ENCODE peak calls at places on chromosomes 7 and 10, in nine cellular contexts. J, K, X, I, S, W, Y, O and C are unnamed samples.

GRCh38 chr7:148575640-148576411 is 14.7 kb upstream of the C7orf33 start:
- DNase-seq in J (peak; percentile 21), K (peak; percentile 75), X (peak; percentile 84), I (peak; percentile 39), S (peak; percentile 67), W (peak; percentile 41), Y (peak; percentile 88), O (peak; percentile 22), C (peak; percentile 41)

GRCh38 chr10:104694074-104694473 is 53.0 kb downstream of the SORCS3 start:
- DNase-seq in J (no peak), K (no peak), X (no peak), I (no peak), S (no peak), W (no peak), Y (no peak), O (no peak), C (no peak)

GRCh38 chr10:132045324-132045723 is 20.4 kb upstream of the JAKMIP3 start:
- DNase-seq in J (no peak), K (no peak), X (no peak), I (no peak), S (no peak), W (no peak), Y (no peak), O (no peak), C (no peak)

GRCh38 chr10:130443236-130443635 is 307.0 kb downstream of the GLRX3 start:
- DNase-seq in J (no peak), K (no peak), X (no peak), I (no peak), S (no peak), W (no peak), Y (peak; percentile 36), O (no peak), C (no peak)

GRCh38 chr7:29248713-29249382 is 54.3 kb downstream of the CHN2 start:
- DNase-seq in J (no peak), K (no peak), X (no peak), I (no peak), S (peak; percentile 61), W (peak; percentile 25), Y (no peak), O (no peak), C (no peak)

GRCh38 chr7:148129023-148129422 is 461.5 kb upstream of the C7orf33 start:
- DNase-seq in J (no peak), K (no peak), X (no peak), I (no peak), S (no peak), W (no peak), Y (no peak), O (no peak), C (no peak)

GRCh38 chr7:18420758-18421157 is 74.8 kb upstream of the HDAC9 start:
- DNase-seq in J (no peak), K (no peak), X (no peak), I (no peak), S (no peak), W (no peak), Y (no peak), O (peak; percentile 30), C (no peak)

GRCh38 chr10:37434091-37434490 is 308.7 kb downstream of the ANKRD30A start:
- DNase-seq in J (no peak), K (peak; percentile 36), X (no peak), I (no peak), S (no peak), W (peak; percentile 1), Y (no peak), O (no peak), C (peak; percentile 33)

GRCh38 chr10:104045151-104046089 is 40.3 kb downstream of the COL17A1 start:
- DNase-seq in J (peak; percentile 52), K (peak; percentile 86), X (peak; percentile 86), I (no peak), S (peak; percentile 56), W (no peak), Y (peak; percentile 84), O (no peak), C (peak; percentile 56)

GRCh38 chr7:40298421-40298820 is 163.6 kb downstream of the SUGCT start:
- DNase-seq in J (no peak), K (peak; percentile 92), X (peak; percentile 76), I (no peak), S (no peak), W (no peak), Y (no peak), O (no peak), C (peak; percentile 81)

GRCh38 chr10:114504769-114505579 is 100.7 kb upstream of the AFAP1L2 start:
- DNase-seq in J (peak; percentile 79), K (peak; percentile 72), X (peak; percentile 86), I (no peak), S (peak; percentile 60), W (no peak), Y (no peak), O (no peak), C (no peak)